ENCODE peak calls at places on chromosomes 3 and 15, in five cellular contexts. N is dorsolateral prefrontal cortex, O is WERI-Rb-1, G is GM23338, J is A549. T is an unnamed sample.

GRCh38 chr3:154112146-154112545 is 9.0 kb upstream of the ARHGEF26 start:
- DNase-seq in O (no peak), G (no peak), J (no peak), N (no peak), T (no peak)

GRCh38 chr15:31811641-31812040 is 218.7 kb upstream of the CHRNA7 start:
- DNase-seq in O (no peak), N (peak; percentile 86), J (no peak), G (no peak), T (no peak)

GRCh38 chr3:126130081-126130855 is 46.3 kb upstream of the SLC41A3 start:
- DNase-seq in G (no peak), N (peak; percentile 22), J (no peak), O (peak; percentile 3), T (no peak)

GRCh38 chr3:195356151-195357086 is 85.5 kb upstream of the XXYLT1 start:
- DNase-seq in N (peak; percentile 66), J (no peak), G (peak; percentile 15), O (no peak), T (no peak)

GRCh38 chr15:67880651-67881182 is 40.9 kb upstream of the RNU6-1 start:
- DNase-seq in O (no peak), N (no peak), G (no peak), J (no peak), T (no peak)

GRCh38 chr15:66027268-66027806 is 158.0 kb downstream of the RAB11A start:
- DNase-seq in G (no peak), O (no peak), N (no peak), J (peak; percentile 46), T (peak; percentile 3)

GRCh38 chr15:37031198-37031597 is 69.2 kb downstream of the MEIS2 start:
- DNase-seq in J (no peak), O (no peak), G (no peak), N (no peak), T (no peak)

GRCh38 chr3:115062009-115062408 is 85.1 kb downstream of the ZBTB20 start:
- DNase-seq in G (no peak), O (no peak), J (no peak), N (peak; percentile 78), T (no peak)

GRCh38 chr15:45180201-45180600 is 7.6 kb downstream of the SHF start:
- DNase-seq in O (no peak), N (no peak), J (no peak), G (no peak), T (peak; percentile 64)

GRCh38 chr15:31364301-31365031 is 37.8 kb downstream of the KLF13 start:
- DNase-seq in O (no peak), N (no peak), J (no peak), G (no peak), T (peak; percentile 61)

GRCh38 chr3:195139876-195140240 is 131.1 kb downstream of the XXYLT1 start:
- DNase-seq in G (no peak), J (no peak), N (no peak), O (no peak), T (no peak)

GRCh38 chr15:99343836-99344551 is 92.7 kb downstream of the LRRC28 start:
- DNase-seq in J (no peak), O (peak; percentile 30), N (no peak), G (peak; percentile 75), T (peak; percentile 54)

GRCh38 chr15:79595995-79596622 is 164.0 kb downstream of the MINAR1 start:
- DNase-seq in G (peak; percentile 98), O (peak; percentile 85), N (no peak), J (peak; percentile 95), T (peak; percentile 78)

GRCh38 chr15:75030424-75030823 is 7.0 kb downstream of the PPCDC start:
- DNase-seq in G (peak; percentile 22), O (peak; percentile 60), N (no peak), J (no peak), T (no peak)
- TF ChIP-seq CTCF in G (no peak), O (peak; percentile 72), N (no peak), J (no peak), T (no peak)

GRCh38 chr3:71423151-71423906 is 160.2 kb downstream of the FOXP1 start:
- DNase-seq in O (peak; percentile 12), G (no peak), J (peak; percentile 15), N (no peak), T (no peak)
- TF ChIP-seq CTCF in O (no peak), G (peak; percentile 29), J (no peak), N (no peak), T (no peak)

GRCh38 chr15:69762373-69763148 is 309.9 kb downstream of the RPLP1 start:
- DNase-seq in G (peak; percentile 83), O (peak; percentile 87), J (no peak), N (no peak), T (no peak)
- TF ChIP-seq CTCF in G (peak; percentile 70), O (peak; percentile 58), J (peak; percentile 10), N (no peak), T (no peak)

GRCh38 chr15:63232943-63233342 is 43.5 kb downstream of the RAB8B start:
- DNase-seq in N (no peak), G (no peak), J (no peak), O (no peak), T (no peak)
- TF ChIP-seq CTCF in N (no peak), G (no peak), J (no peak), O (no peak), T (no peak)

GRCh38 chr3:69357196-69357595 is 28.7 kb downstream of the FRMD4B start:
- DNase-seq in G (no peak), J (no peak), N (no peak), O (no peak), T (no peak)
- TF ChIP-seq CTCF in G (no peak), J (no peak), N (no peak), O (no peak), T (no peak)

GRCh38 chr3:32870373-32871091 is 52.7 kb downstream of the TRIM71 start:
- DNase-seq in J (no peak), N (no peak), O (no peak), G (no peak), T (no peak)

GRCh38 chr3:32872487-32873382 is 54.9 kb downstream of the TRIM71 start:
- DNase-seq in N (no peak), J (no peak), G (no peak), O (no peak), T (no peak)

GRCh38 chr3:32876920-32877319 is 59.1 kb downstream of the TRIM71 start:
- DNase-seq in O (no peak), J (no peak), N (no peak), G (no peak), T (no peak)

GRCh38 chr3:32877598-32877997 is 59.8 kb downstream of the TRIM71 start:
- DNase-seq in J (no peak), N (no peak), O (no peak), G (no peak), T (no peak)

DNA sequence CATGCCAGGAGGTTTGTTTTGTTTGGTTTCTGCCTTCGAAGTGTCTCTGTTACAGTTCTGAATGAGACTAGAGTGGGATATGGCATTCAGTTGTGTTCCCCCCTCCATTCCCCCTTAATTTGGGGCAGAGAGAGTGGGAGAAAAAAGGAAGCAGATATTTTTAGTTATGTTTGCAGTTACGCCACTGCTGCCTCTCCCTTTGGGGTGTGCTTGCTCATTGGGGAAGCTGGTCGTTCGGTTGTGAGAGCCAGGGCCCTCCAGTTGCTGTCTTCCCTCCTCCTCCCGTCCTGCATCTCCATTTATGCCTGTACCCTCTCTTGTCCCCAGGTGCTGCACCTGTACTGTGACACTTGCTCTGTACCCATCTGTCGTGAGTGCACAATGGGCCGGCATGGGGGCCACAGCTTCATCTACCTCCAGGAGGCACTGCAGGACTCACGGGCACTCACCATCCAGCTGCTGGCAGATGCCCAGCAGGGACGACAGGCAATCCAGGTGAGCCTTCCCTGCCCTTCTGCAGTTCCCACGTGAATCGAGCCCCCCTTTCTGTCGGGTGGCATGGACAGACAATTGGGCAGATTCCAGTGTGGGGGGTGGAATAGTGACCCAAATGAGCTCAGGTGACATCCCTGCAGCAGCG is 55.8 kb downstream of the TRIM71 start:
- DNase-seq in N (no peak), G (no peak), O (no peak), J (no peak), T (no peak)
- TF ChIP-seq CTCF in N (no peak), G (peak; percentile 42), O (peak; percentile 12), J (no peak), T (no peak)

GRCh38 chr3:122952509-122952908 is 75.1 kb downstream of the SEMA5B start:
- DNase-seq in J (peak; percentile 35), N (no peak), G (peak; percentile 45), O (no peak), T (no peak)
- TF ChIP-seq CTCF in J (no peak), N (no peak), G (peak; percentile 27), O (peak; percentile 44), T (no peak)

T was measured in activated CD8-positive, alpha-beta T cell treated with anti-CD3 and anti-CD28 coated beads for 36 hours.